ENCODE peak calls at places on chromosome 9, in six cellular contexts. D, T, H, I, Y and X are unnamed samples.

GRCh38 chr9:4020747-4021296 is 279.0 kb downstream of the GLIS3 start:
- DNase-seq in T (no peak), Y (no peak), I (no peak), H (no peak), D (no peak), X (no peak)

GRCh38 chr9:3475300-3476020 is 50.3 kb downstream of the RFX3 start:
- DNase-seq in H (peak), I (no peak), D (peak), Y (no peak), T (peak), X (no peak)

GRCh38 chr9:125343518-125344284 is 82.1 kb downstream of the GAPVD1 start:
- DNase-seq in Y (peak), I (no peak), D (no peak), T (no peak), H (no peak), X (no peak)

GRCh38 chr9:6106576-6107339 is 91.3 kb upstream of the RANBP6 start:
- DNase-seq in I (peak), D (peak), Y (peak), H (peak), T (peak), X (no peak)

GRCh38 chr9:101417389-101417788 is 18.2 kb downstream of the ALDOB start:
- DNase-seq in H (no peak), Y (no peak), D (no peak), I (no peak), T (no peak), X (no peak)

GRCh38 chr9:123329329-123329955 is 26.6 kb upstream of the CRB2 start:
- DNase-seq in I (no peak), Y (no peak), D (peak), H (no peak), T (peak), X (no peak)

GRCh38 chr9:16626577-16627130 is 243.8 kb downstream of the BNC2 start:
- DNase-seq in H (no peak), I (no peak), T (no peak), D (no peak), Y (no peak), X (no peak)

GRCh38 chr9:107704791-107705190 is 215.2 kb upstream of the KLF4 start:
- DNase-seq in T (no peak), H (no peak), Y (no peak), D (no peak), I (no peak), X (no peak)

GRCh38 chr9:132857601-132858342 is 20.3 kb downstream of the AK8 start:
- DNase-seq in I (no peak), T (peak), Y (no peak), H (no peak), D (no peak), X (no peak)

GRCh38 chr9:97793067-97793466 is 60.0 kb upstream of the FOXE1 start:
- DNase-seq in T (no peak), H (no peak), Y (no peak), I (no peak), D (peak), X (no peak)

GRCh38 chr9:97312556-97312955 is 5.1 kb downstream of the CCDC180 start:
- DNase-seq in H (no peak), Y (no peak), I (no peak), T (no peak), D (no peak), X (no peak)

GRCh38 chr9:133520121-133520835 is 4.5 kb downstream of the MYMK start:
- DNase-seq in T (no peak), I (no peak), H (no peak), D (no peak), Y (no peak), X (no peak)

GRCh38 chr9:89642789-89643188 is 38.0 kb downstream of the GADD45G start:
- DNase-seq in T (no peak), I (no peak), Y (no peak), D (no peak), H (no peak), X (no peak)

GRCh38 chr9:105608685-105609598 is 51.0 kb downstream of the FKTN start:
- DNase-seq in I (peak), H (peak), D (peak), T (peak), Y (no peak), X (no peak)

GRCh38 chr9:28365736-28366135 is 792.5 kb upstream of the C9orf72 start:
- DNase-seq in D (no peak), T (no peak), I (no peak), Y (no peak), H (no peak), X (no peak)

GRCh38 chr9:124132671-124133147 is 121.1 kb downstream of the LHX2 start:
- DNase-seq in Y (no peak), T (no peak), D (no peak), I (no peak), H (no peak), X (no peak)

GRCh38 chr9:7432989-7433388 is 366.6 kb downstream of the DMAC1 start:
- DNase-seq in I (no peak), Y (no peak), T (no peak), D (no peak), H (no peak), X (no peak)

GRCh38 chr9:84136119-84136868 is 155.7 kb downstream of the RMI1 start:
- DNase-seq in D (no peak), H (no peak), T (no peak), I (no peak), Y (no peak), X (no peak)

GRCh38 chr9:121599872-121600585 is 51.4 kb upstream of the DAB2IP start:
- DNase-seq in H (no peak), D (no peak), Y (no peak), T (no peak), I (no peak), X (no peak)

GRCh38 chr9:98727428-98727827 is 18.7 kb upstream of the GABBR2 start:
- DNase-seq in I (no peak), D (no peak), Y (no peak), H (no peak), T (no peak), X (no peak)

GRCh38 chr9:106419737-106420136 is 443.2 kb upstream of the ZNF462 start:
- DNase-seq in I (no peak), H (no peak), T (no peak), D (no peak), Y (no peak), X (no peak)

GRCh38 chr9:130234340-130235260 is 31.0 kb upstream of the HMCN2 start:
- DNase-seq in T (no peak), H (no peak), D (no peak), I (no peak), Y (no peak), X (no peak)
- TF ChIP-seq POLR2A in T (no peak), H (no peak), D (no peak), I (no peak), Y (no peak), X (no peak)

DNA sequence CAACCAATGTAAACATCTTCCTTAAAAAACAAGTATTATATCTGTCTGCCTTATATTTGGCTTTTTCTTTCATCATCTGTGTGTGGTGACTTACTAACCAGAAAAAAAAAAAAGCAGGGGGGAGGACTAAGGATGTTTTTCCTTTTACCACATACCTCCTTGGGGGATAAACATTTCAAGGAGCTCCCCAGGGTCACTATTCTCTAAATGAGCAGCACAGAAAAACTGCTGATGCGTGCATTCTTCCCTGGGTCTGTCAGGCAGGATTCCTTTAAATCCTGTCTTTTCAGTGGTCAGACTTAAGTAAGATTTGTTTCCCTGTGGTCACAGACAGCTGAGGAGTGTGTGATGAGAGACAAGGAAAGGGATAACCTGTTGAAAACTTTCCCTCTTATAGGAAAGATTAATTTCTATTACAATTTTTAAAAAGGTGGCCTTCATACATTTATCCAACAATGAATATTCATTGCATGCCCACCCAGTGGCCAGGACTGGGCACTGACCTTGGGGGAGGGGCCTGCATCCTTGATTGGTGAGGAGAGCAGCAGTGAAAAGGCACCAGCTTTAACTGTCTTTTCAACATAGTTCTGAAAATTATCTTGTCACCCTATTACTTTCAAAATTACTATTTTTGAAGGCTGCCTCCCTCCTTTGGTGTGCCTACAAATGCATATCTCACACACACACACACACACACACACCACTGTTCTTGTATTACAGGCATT is 123.1 kb downstream of the TLE4 start:
- DNase-seq in I (no peak), T (no peak), Y (peak), H (no peak), D (no peak), X (no peak)
- TF ChIP-seq POLR2AphosphoS5 in I (no peak), T (no peak), Y (no peak), H (no peak), D (no peak), X (no peak)

DNA sequence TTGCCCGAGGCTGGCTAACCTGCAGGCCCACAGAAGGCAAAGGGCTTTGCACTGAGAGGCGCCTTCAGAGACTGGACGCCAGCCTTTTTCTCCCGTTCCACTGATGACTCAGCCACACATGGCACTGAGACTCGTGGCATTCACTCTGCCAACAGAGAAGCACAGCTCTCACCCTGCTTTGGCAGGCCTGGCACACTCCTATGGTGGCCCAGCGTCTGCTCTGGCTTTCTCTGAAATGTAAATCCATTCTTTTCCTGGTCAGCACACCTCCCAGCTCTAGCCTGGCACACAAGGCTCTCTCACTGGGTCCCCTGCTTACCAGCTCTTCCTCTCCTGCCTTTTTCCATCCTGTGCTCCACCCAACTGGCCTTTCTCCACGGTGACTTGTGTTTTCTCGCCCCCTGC is 5.9 kb upstream of the MELK start:
- DNase-seq in I (no peak), H (no peak), T (no peak), Y (no peak), D (no peak), X (no peak)
- TF ChIP-seq TAF1 in I (no peak), H (no peak), T (no peak), Y (no peak), D (no peak), X (no peak)

DNA sequence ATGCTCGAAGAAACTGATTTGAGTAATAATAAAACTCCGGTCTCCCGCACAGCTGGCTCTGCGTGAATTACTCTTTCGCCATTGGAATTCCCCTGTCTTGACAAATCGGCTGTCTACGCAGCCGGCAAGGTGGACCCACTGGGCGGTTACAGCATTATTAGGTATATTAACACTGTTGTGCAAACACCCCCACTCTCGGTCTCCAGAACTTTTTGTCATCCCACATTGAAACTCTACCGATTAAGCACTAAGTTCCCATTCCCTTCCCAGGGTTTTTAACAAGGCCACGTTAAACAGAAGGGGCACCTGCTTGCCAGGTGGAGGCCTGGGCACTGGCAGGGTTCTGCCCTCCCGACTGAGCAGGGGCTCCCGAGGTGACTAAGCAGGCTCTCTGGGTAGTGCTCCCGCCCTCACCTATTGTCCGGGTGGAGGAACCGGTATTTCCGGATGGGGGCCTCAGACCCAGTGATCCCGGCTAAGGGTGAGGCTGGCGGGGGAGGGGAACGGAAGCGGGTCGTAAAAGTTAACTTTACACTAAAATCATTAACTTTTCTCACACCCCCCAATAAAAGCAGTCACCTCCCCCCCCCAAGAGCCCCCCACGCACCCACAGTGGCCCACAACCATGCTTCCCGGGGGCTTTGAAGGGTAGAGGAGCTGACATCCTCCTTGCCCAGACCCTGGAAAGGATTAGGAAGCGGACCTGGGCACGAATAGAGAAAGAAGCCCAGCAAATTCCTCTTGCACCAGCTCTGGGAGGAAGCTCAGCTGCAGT is 53.5 kb upstream of the TJP2 start:
- DNase-seq in D (peak), I (peak), H (no peak), T (no peak), Y (peak), X (peak)
- TF ChIP-seq POLR2A in D (peak), I (no peak), H (no peak), T (no peak), Y (peak), X (no peak)

DNA sequence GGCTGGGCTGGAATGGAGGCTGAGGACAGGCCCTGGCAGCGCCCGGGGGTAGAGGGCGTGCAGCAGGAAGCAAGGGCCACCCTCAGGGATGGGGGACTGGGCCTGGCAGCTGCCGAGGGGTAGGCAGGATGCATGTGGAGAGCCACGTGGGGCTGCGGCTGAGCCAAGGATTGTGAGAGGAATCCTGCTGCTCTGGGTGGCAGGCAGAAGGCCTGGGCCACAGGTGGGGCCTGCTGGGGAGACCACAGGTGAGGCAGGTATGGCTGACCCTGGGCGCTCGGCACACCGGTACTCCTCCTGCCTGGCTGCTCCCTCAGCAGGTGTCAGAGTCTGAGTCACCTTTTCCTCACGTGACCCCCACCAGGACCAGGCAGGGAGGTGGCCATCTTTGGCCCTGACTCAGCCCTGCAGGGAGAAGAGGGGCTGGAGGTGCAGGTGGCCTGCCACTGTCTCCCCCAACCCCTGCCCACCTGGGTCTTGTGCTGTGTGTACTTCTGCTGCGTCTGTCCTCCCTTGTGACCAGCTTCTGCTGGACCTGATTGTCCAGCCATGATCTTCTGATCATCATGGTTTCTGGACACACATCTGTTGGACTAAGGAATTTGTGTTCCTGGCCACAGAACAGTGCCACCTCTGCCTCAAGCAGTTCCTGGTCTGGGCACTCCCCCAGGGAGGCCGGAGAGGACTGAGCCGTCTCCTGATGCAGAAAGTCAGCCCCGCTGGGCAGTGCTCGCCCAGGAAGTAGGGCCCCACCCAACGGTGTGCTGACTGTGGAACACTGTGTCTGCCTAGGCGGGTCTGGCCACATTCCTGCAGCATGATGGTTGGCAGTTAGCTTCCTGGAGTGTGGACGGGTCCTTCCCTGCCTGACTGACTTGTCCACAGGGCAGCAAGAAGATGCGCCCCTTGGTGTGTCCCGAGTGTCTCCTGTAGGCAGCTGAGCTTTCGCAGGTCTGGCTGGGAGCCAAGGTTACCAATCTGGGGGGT is 6.4 kb downstream of the ARRDC1 start:
- DNase-seq in I (no peak), T (peak), H (no peak), D (peak), Y (no peak), X (no peak)
- TF ChIP-seq POLR2AphosphoS5 in I (no peak), T (no peak), H (no peak), D (no peak), Y (no peak), X (no peak)

DNA sequence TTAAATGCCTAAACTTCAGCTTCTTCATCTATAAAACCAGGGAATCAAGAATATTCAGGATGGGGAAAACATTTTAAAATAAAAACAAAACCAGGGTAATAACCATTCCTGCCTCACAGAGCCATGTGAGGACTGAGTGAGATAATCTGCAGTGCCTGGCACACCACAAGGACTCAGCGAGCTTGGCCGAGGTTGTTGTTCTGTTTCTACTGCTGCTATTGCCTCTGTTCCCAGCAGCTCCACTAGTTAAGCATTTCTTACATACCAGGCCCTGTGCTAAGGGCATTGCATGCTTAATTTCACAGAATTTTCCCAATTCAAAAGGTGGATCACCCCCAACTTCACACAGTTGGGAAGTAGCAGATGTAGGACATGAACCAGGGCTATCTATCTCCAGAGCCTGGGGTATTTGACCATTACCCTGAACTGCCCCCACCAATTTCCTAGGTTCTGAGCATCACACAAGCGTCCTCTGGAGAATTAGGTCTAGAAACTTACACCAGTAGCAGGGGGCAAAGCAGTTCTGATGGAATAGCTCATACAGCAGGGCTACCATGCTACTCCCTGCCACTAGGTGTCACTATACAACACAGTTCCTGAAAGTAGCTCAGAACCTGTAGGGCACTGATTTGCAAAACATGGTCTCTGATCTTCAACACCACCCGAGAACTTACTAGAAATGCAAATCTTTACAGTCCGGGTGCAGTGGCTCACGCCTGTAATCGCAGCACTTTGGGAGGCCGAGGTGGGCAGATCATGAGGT is 74.3 kb downstream of the LRSAM1 start:
- DNase-seq in D (peak), I (no peak), T (peak), H (no peak), Y (no peak), X (no peak)
- TF ChIP-seq TAF1 in D (no peak), I (no peak), T (no peak), H (no peak), Y (no peak), X (no peak)